ENCODE peak calls at places on chromosomes 7 and 10, in seven cellular contexts. One of them, this sample, is unnamed.

GRCh38 chr10:110358869-110359629 is 54.3 kb upstream of the SMNDC1 start:
- DNase-seq in heart left ventricle: peak; percentile 43
- DNase-seq in astrocyte: peak; percentile 58
- DNase-seq in brain microvascular endothelial cell: no peak
- DNase-seq in AG10803: peak; percentile 59
- DNase-seq in RWPE2: no peak
- DNase-seq in stomach: peak; percentile 80
- DNase-seq in this sample: peak; percentile 45

GRCh38 chr10:86960863-86961434 is 2.5 kb downstream of the SNCG start:
- DNase-seq in AG10803: no peak
- DNase-seq in stomach: no peak
- DNase-seq in heart left ventricle: peak; percentile 22
- DNase-seq in astrocyte: no peak
- DNase-seq in brain microvascular endothelial cell: no peak
- DNase-seq in RWPE2: no peak
- DNase-seq in this sample: no peak

GRCh38 chr7:1917221-1918062 is 247.4 kb downstream of the ELFN1 start:
- DNase-seq in astrocyte: peak; percentile 36
- DNase-seq in brain microvascular endothelial cell: no peak
- DNase-seq in stomach: no peak
- DNase-seq in AG10803: peak; percentile 70
- DNase-seq in RWPE2: no peak
- DNase-seq in heart left ventricle: peak; percentile 23
- DNase-seq in this sample: no peak

GRCh38 chr7:69912846-69913245 is 314.6 kb downstream of the AUTS2 start:
- DNase-seq in brain microvascular endothelial cell: no peak
- DNase-seq in AG10803: peak; percentile 59
- DNase-seq in stomach: no peak
- DNase-seq in heart left ventricle: no peak
- DNase-seq in RWPE2: no peak
- DNase-seq in astrocyte: peak; percentile 23
- DNase-seq in this sample: peak; percentile 17

GRCh38 chr10:44399478-44400451 is 14.9 kb upstream of the CXCL12 start:
- DNase-seq in stomach: no peak
- DNase-seq in RWPE2: no peak
- DNase-seq in heart left ventricle: no peak
- DNase-seq in AG10803: peak; percentile 81
- DNase-seq in brain microvascular endothelial cell: no peak
- DNase-seq in astrocyte: no peak
- DNase-seq in this sample: no peak

GRCh38 chr7:69735582-69735981 is 137.3 kb downstream of the AUTS2 start:
- DNase-seq in RWPE2: no peak
- DNase-seq in astrocyte: no peak
- DNase-seq in heart left ventricle: no peak
- DNase-seq in stomach: no peak
- DNase-seq in brain microvascular endothelial cell: no peak
- DNase-seq in AG10803: no peak
- DNase-seq in this sample: no peak

GRCh38 chr7:139936760-139937310 is 107.8 kb downstream of the TBXAS1 start:
- DNase-seq in brain microvascular endothelial cell: peak; percentile 85
- DNase-seq in stomach: no peak
- DNase-seq in RWPE2: no peak
- DNase-seq in AG10803: peak; percentile 40
- DNase-seq in heart left ventricle: no peak
- DNase-seq in astrocyte: peak; percentile 86
- DNase-seq in this sample: peak; percentile 94

GRCh38 chr10:48253970-48254657 is 20.4 kb downstream of the FRMPD2 start:
- DNase-seq in stomach: no peak
- DNase-seq in AG10803: peak; percentile 81
- DNase-seq in astrocyte: peak; percentile 89
- DNase-seq in brain microvascular endothelial cell: peak; percentile 80
- DNase-seq in RWPE2: no peak
- DNase-seq in heart left ventricle: no peak
- DNase-seq in this sample: peak; percentile 69

GRCh38 chr7:22338875-22339274 is 18.1 kb downstream of the RAPGEF5 start:
- DNase-seq in astrocyte: no peak
- DNase-seq in RWPE2: no peak
- DNase-seq in heart left ventricle: no peak
- DNase-seq in stomach: no peak
- DNase-seq in brain microvascular endothelial cell: no peak
- DNase-seq in AG10803: no peak
- DNase-seq in this sample: no peak

GRCh38 chr10:29387269-29387668 is 98.4 kb downstream of the LYZL1 start:
- DNase-seq in brain microvascular endothelial cell: no peak
- DNase-seq in AG10803: no peak
- DNase-seq in stomach: no peak
- DNase-seq in astrocyte: no peak
- DNase-seq in RWPE2: no peak
- DNase-seq in heart left ventricle: no peak
- DNase-seq in this sample: no peak

GRCh38 chr10:74786126-74786525 is 40.3 kb upstream of the KAT6B start:
- DNase-seq in RWPE2: no peak
- DNase-seq in AG10803: no peak
- DNase-seq in astrocyte: no peak
- DNase-seq in brain microvascular endothelial cell: no peak
- DNase-seq in heart left ventricle: no peak
- DNase-seq in stomach: no peak
- DNase-seq in this sample: no peak

GRCh38 chr7:77425151-77426051 is 9.3 kb upstream of the GSAP start:
- DNase-seq in AG10803: peak; percentile 54
- DNase-seq in heart left ventricle: no peak
- DNase-seq in stomach: no peak
- DNase-seq in RWPE2: no peak
- DNase-seq in brain microvascular endothelial cell: peak; percentile 57
- DNase-seq in astrocyte: peak; percentile 83
- DNase-seq in this sample: peak; percentile 67

GRCh38 chr7:129825005-129825553 is 127.7 kb downstream of the UBE2H start:
- DNase-seq in RWPE2: peak; percentile 87
- DNase-seq in AG10803: peak; percentile 26
- DNase-seq in brain microvascular endothelial cell: no peak
- DNase-seq in astrocyte: no peak
- DNase-seq in heart left ventricle: peak; percentile 64
- DNase-seq in stomach: no peak
- DNase-seq in this sample: peak; percentile 46

GRCh38 chr7:149209518-149210269 is 14.3 kb downstream of the ZNF282 start:
- DNase-seq in stomach: peak; percentile 31
- DNase-seq in heart left ventricle: no peak
- DNase-seq in AG10803: peak; percentile 29
- DNase-seq in astrocyte: peak; percentile 49
- DNase-seq in RWPE2: no peak
- DNase-seq in brain microvascular endothelial cell: peak; percentile 90
- DNase-seq in this sample: peak; percentile 88

GRCh38 chr10:131700506-131700905 is 200.3 kb upstream of the PPP2R2D start:
- DNase-seq in heart left ventricle: no peak
- DNase-seq in astrocyte: no peak
- DNase-seq in brain microvascular endothelial cell: no peak
- DNase-seq in AG10803: no peak
- DNase-seq in stomach: no peak
- DNase-seq in RWPE2: no peak
- DNase-seq in this sample: no peak

GRCh38 chr7:116777613-116778380 is 84.6 kb upstream of the CAPZA2 start:
- DNase-seq in heart left ventricle: no peak
- DNase-seq in RWPE2: no peak
- DNase-seq in stomach: no peak
- DNase-seq in astrocyte: peak; percentile 78
- DNase-seq in brain microvascular endothelial cell: no peak
- DNase-seq in AG10803: peak; percentile 78
- DNase-seq in this sample: peak; percentile 39

GRCh38 chr10:11115337-11115736 is 97.7 kb downstream of the CELF2 start:
- DNase-seq in astrocyte: no peak
- DNase-seq in heart left ventricle: no peak
- DNase-seq in brain microvascular endothelial cell: no peak
- DNase-seq in stomach: no peak
- DNase-seq in AG10803: no peak
- DNase-seq in RWPE2: no peak
- DNase-seq in this sample: no peak

GRCh38 chr10:11116817-11117216 is 99.1 kb downstream of the CELF2 start:
- DNase-seq in heart left ventricle: no peak
- DNase-seq in stomach: no peak
- DNase-seq in RWPE2: no peak
- DNase-seq in astrocyte: no peak
- DNase-seq in brain microvascular endothelial cell: no peak
- DNase-seq in AG10803: no peak
- DNase-seq in this sample: no peak

GRCh38 chr10:11118696-11119095 is 101.0 kb downstream of the CELF2 start:
- DNase-seq in astrocyte: no peak
- DNase-seq in heart left ventricle: peak; percentile 42
- DNase-seq in RWPE2: no peak
- DNase-seq in brain microvascular endothelial cell: no peak
- DNase-seq in AG10803: no peak
- DNase-seq in stomach: no peak
- DNase-seq in this sample: no peak

GRCh38 chr10:11120711-11121110 is 103.0 kb downstream of the CELF2 start:
- DNase-seq in RWPE2: no peak
- DNase-seq in stomach: no peak
- DNase-seq in brain microvascular endothelial cell: no peak
- DNase-seq in astrocyte: no peak
- DNase-seq in AG10803: no peak
- DNase-seq in heart left ventricle: no peak
- DNase-seq in this sample: no peak

GRCh38 chr10:11119843-11120242 is 102.2 kb downstream of the CELF2 start:
- DNase-seq in AG10803: no peak
- DNase-seq in heart left ventricle: no peak
- DNase-seq in RWPE2: no peak
- DNase-seq in stomach: no peak
- DNase-seq in brain microvascular endothelial cell: no peak
- DNase-seq in astrocyte: no peak
- DNase-seq in this sample: no peak
- H3K4me3 ChIP-seq in AG10803: no peak overlapping the region
- H3K4me3 ChIP-seq in heart left ventricle: no peak overlapping the region
- H3K4me3 ChIP-seq in RWPE2: no peak overlapping the region
- H3K4me3 ChIP-seq in stomach: no peak overlapping the region
- H3K4me3 ChIP-seq in brain microvascular endothelial cell: no peak overlapping the region
- H3K4me3 ChIP-seq in astrocyte: no peak overlapping the region
- H3K4me3 ChIP-seq in this sample: no peak overlapping the region

GRCh38 chr7:27238979-27239779 is 3.4 kb upstream of the EVX1 start:
- DNase-seq in RWPE2: no peak
- DNase-seq in heart left ventricle: no peak
- DNase-seq in stomach: no peak
- DNase-seq in astrocyte: no peak
- DNase-seq in brain microvascular endothelial cell: no peak
- DNase-seq in AG10803: no peak
- DNase-seq in this sample: no peak

GRCh38 chr7:27237735-27238334 is 4.8 kb upstream of the EVX1 start:
- DNase-seq in brain microvascular endothelial cell: peak; percentile 42
- DNase-seq in astrocyte: peak; percentile 6
- DNase-seq in heart left ventricle: no peak
- DNase-seq in RWPE2: no peak
- DNase-seq in stomach: no peak
- DNase-seq in AG10803: peak; percentile 63
- DNase-seq in this sample: peak; percentile 22

GRCh38 chr7:27239780-27240731 is 2.5 kb upstream of the EVX1 start:
- DNase-seq in stomach: no peak
- DNase-seq in heart left ventricle: no peak
- DNase-seq in astrocyte: no peak
- DNase-seq in brain microvascular endothelial cell: no peak
- DNase-seq in RWPE2: no peak
- DNase-seq in AG10803: no peak
- DNase-seq in this sample: no peak

GRCh38 chr7:27236053-27236410 is 6.6 kb upstream of the EVX1 start:
- DNase-seq in stomach: no peak
- DNase-seq in AG10803: no peak
- DNase-seq in RWPE2: no peak
- DNase-seq in astrocyte: no peak
- DNase-seq in brain microvascular endothelial cell: no peak
- DNase-seq in heart left ventricle: no peak
- DNase-seq in this sample: no peak

GRCh38 chr7:27235387-27236052 is 7.1 kb upstream of the EVX1 start:
- DNase-seq in stomach: peak; percentile 50
- DNase-seq in heart left ventricle: peak; percentile 53
- DNase-seq in astrocyte: no peak
- DNase-seq in AG10803: peak; percentile 17
- DNase-seq in RWPE2: no peak
- DNase-seq in brain microvascular endothelial cell: peak; percentile 11
- DNase-seq in this sample: peak; percentile 6
- TF ChIP-seq CTCF in stomach: no peak
- TF ChIP-seq CTCF in heart left ventricle: peak; percentile 48
- TF ChIP-seq CTCF in astrocyte: no peak
- TF ChIP-seq CTCF in AG10803: peak; percentile 26
- TF ChIP-seq CTCF in RWPE2: peak; percentile 76
- TF ChIP-seq CTCF in brain microvascular endothelial cell: peak; percentile 52
- TF ChIP-seq CTCF in this sample: peak; percentile 36

DNA sequence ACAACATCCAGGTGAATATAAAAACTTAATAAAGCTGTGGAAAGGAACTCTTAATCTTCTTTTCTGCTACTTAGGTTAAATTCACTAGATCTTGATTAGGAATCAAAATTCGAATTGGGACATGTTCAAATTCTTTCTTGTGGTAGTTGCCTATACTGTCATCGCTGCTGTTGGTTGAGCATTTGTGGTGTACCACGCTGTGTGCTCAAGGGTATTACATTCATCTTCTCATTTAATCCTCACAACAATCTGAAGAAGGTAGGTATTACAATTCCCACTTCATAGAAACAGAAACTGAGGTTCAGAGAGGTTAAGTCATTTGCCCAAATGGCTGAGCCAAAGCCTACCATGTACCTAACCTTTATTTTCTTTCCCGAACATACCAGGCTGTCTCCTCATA is 39.9 kb upstream of the CC2D2B start:
- DNase-seq in AG10803: no peak
- DNase-seq in astrocyte: no peak
- DNase-seq in stomach: no peak
- DNase-seq in brain microvascular endothelial cell: no peak
- DNase-seq in RWPE2: no peak
- DNase-seq in heart left ventricle: no peak
- DNase-seq in this sample: no peak
- H3K4me3 ChIP-seq in AG10803: no peak overlapping the region
- H3K4me3 ChIP-seq in astrocyte: no peak overlapping the region
- H3K4me3 ChIP-seq in stomach: no peak overlapping the region
- H3K4me3 ChIP-seq in brain microvascular endothelial cell: no peak overlapping the region
- H3K4me3 ChIP-seq in RWPE2: no peak overlapping the region
- H3K4me3 ChIP-seq in heart left ventricle: no peak overlapping the region
- H3K4me3 ChIP-seq in this sample: no peak overlapping the region

DNA sequence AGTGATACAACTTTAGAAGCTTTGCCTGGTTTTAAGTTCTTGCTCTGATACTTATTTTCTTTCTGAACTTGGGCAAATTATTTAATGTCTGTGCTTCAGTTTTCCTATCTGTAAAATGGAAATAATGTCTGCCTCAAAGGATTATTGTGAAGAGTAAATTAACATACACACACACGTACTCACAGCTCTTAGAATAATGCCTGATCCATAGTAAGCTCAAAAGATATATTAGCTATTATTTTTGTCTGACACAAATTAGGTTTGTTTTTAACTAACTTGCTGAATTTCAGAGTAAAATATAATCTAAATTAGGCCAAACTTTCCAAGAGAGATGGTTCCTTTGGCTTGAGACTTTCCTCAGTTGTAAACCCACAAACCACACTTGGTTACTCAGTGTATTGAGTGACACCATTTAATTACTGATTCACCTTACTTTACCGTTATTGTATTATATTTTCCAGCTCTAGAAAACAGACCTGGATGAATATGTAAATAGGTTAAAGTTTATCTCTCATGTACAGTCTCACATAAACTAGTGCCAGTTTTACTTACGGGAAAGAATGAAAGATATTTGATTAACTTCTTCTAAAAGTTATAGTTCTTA is 50.4 kb downstream of the VTI1A start:
- DNase-seq in RWPE2: no peak
- DNase-seq in astrocyte: peak; percentile 6
- DNase-seq in heart left ventricle: no peak
- DNase-seq in brain microvascular endothelial cell: no peak
- DNase-seq in stomach: no peak
- DNase-seq in AG10803: no peak
- DNase-seq in this sample: no peak
- TF ChIP-seq CTCF in RWPE2: no peak
- TF ChIP-seq CTCF in astrocyte: no peak
- TF ChIP-seq CTCF in heart left ventricle: no peak
- TF ChIP-seq CTCF in brain microvascular endothelial cell: no peak
- TF ChIP-seq CTCF in stomach: no peak
- TF ChIP-seq CTCF in AG10803: no peak
- TF ChIP-seq CTCF in this sample: no peak

GRCh38 chr7:134945711-134946110 is 40.6 kb upstream of the AGBL3 start:
- DNase-seq in heart left ventricle: no peak
- DNase-seq in brain microvascular endothelial cell: no peak
- DNase-seq in astrocyte: no peak
- DNase-seq in AG10803: no peak
- DNase-seq in RWPE2: no peak
- DNase-seq in stomach: no peak
- DNase-seq in this sample: no peak
- H3K4me3 ChIP-seq in heart left ventricle: no peak overlapping the region
- H3K4me3 ChIP-seq in brain microvascular endothelial cell: no peak overlapping the region
- H3K4me3 ChIP-seq in astrocyte: no peak overlapping the region
- H3K4me3 ChIP-seq in AG10803: no peak overlapping the region
- H3K4me3 ChIP-seq in RWPE2: no peak overlapping the region
- H3K4me3 ChIP-seq in stomach: no peak overlapping the region
- H3K4me3 ChIP-seq in this sample: no peak overlapping the region